ENCODE peak calls at places on chromosomes 4 and X, in four cellular contexts. Q is PC-3, R is tibial artery, X is HL-60. V is an unnamed sample.

GRCh38 chrX:43962636-43963035 is 10.6 kb downstream of the NDP start:
- DNase-seq in Q (no peak), R (no peak), X (no peak), V (no peak)

GRCh38 chrX:107676559-107677378 is 48.5 kb downstream of the PRPS1 start:
- DNase-seq in Q (peak; percentile 80), R (peak; percentile 96), X (no peak), V (peak; percentile 91)

GRCh38 chrX:94053575-94053974 is 379.6 kb downstream of the FAM133A start:
- DNase-seq in Q (peak; percentile 45), R (no peak), X (no peak), V (no peak)

GRCh38 chrX:38879631-38880220 is 78.5 kb downstream of the MID1IP1 start:
- DNase-seq in Q (peak; percentile 66), R (no peak), X (peak; percentile 30), V (no peak)

GRCh38 chr4:101345271-101345595 is 2.1 kb downstream of the PPP3CA start:
- DNase-seq in Q (no peak), R (no peak), X (peak; percentile 11), V (no peak)

GRCh38 chrX:64350047-64350446 is 45.2 kb downstream of the MTMR8 start:
- DNase-seq in Q (no peak), R (no peak), X (no peak), V (no peak)

GRCh38 chrX:49177338-49177833 is 5.7 kb downstream of the PLP2 start:
- DNase-seq in Q (no peak), R (no peak), X (no peak), V (no peak)

GRCh38 chr4:6200922-6201362 is 593 bp upstream of the JAKMIP1 start:
- DNase-seq in Q (peak; percentile 76), R (no peak), X (no peak), V (no peak)

GRCh38 chr4:67134616-67135015 is 410.7 kb downstream of the CENPC start:
- DNase-seq in Q (no peak), R (no peak), X (no peak), V (no peak)

GRCh38 chrX:46627044-46627443 is 53.5 kb downstream of the CHST7 start:
- DNase-seq in Q (no peak), R (no peak), X (no peak), V (no peak)

GRCh38 chrX:44216171-44216570 is 127.3 kb downstream of the EFHC2 start:
- DNase-seq in Q (no peak), R (no peak), X (no peak), V (no peak)

GRCh38 chr4:159366966-159367365 is 264.1 kb downstream of the RAPGEF2 start:
- DNase-seq in Q (peak; percentile 27), R (no peak), X (no peak), V (no peak)

GRCh38 chrX:43845776-43846175 is 36.5 kb downstream of the MAOB start:
- DNase-seq in Q (no peak), R (no peak), X (no peak), V (no peak)

GRCh38 chr4:102324725-102325124 is 20.6 kb downstream of the SLC39A8 start:
- DNase-seq in Q (no peak), R (no peak), X (no peak), V (no peak)

GRCh38 chr4:74682567-74683359 is 111.6 kb downstream of the BTC start:
- DNase-seq in Q (peak; percentile 92), R (no peak), X (no peak), V (no peak)

GRCh38 chr4:170875868-170876267 is 786.1 kb upstream of the AADAT start:
- DNase-seq in Q (peak; percentile 27), R (no peak), X (no peak), V (no peak)

GRCh38 chr4:84995386-84995785 is 28.9 kb upstream of the WDFY3 start:
- DNase-seq in Q (no peak), R (no peak), X (no peak), V (no peak)

GRCh38 chrX:108348525-108348924 is 89.7 kb downstream of the COL4A6 start:
- DNase-seq in Q (no peak), R (no peak), X (no peak), V (no peak)

GRCh38 chrX:85941275-85941674 is 106.1 kb downstream of the CHM start:
- DNase-seq in Q (no peak), R (no peak), X (no peak), V (no peak)

GRCh38 chrX:41027388-41027787 is 57.9 kb upstream of the USP9X start:
- DNase-seq in Q (peak; percentile 54), R (no peak), X (no peak), V (no peak)

GRCh38 chr4:52889778-52890400 is 27.8 kb downstream of the RASL11B start:
- DNase-seq in Q (peak; percentile 22), R (no peak), X (no peak), V (no peak)

GRCh38 chr4:167232805-167233522 is 1.3 kb downstream of the SPOCK3 start:
- DNase-seq in Q (no peak), R (no peak), X (no peak), V (no peak)

GRCh38 chrX:11908371-11908770 is 150.3 kb downstream of the MSL3 start:
- DNase-seq in Q (peak; percentile 63), R (no peak), X (no peak), V (no peak)

GRCh38 chr4:23455482-23455881 is 434.4 kb downstream of the PPARGC1A start:
- DNase-seq in Q (peak; percentile 15), R (no peak), X (no peak), V (no peak)

GRCh38 chr4:150784305-150784704 is 202.4 kb downstream of the MAB21L2 start:
- DNase-seq in Q (no peak), R (no peak), X (no peak), V (no peak)

GRCh38 chr4:76316131-76316530 is 9.6 kb downstream of the STBD1 start:
- DNase-seq in Q (no peak), R (no peak), X (no peak), V (no peak)

GRCh38 chrX:101385795-101386541 is at the start of gene BTK:
- DNase-seq in Q (no peak), R (no peak), X (peak; percentile 61), V (no peak)

GRCh38 chr4:137663376-137664054 is 131.2 kb upstream of the PCDH18 start:
- DNase-seq in Q (no peak), R (no peak), X (no peak), V (no peak)

GRCh38 chrX:8273451-8273894 is 102.4 kb upstream of the VCX2 start:
- DNase-seq in Q (peak; percentile 74), R (no peak), X (no peak), V (no peak)

GRCh38 chr4:1984406-1985191 is 24.2 kb downstream of the NELFA start:
- DNase-seq in Q (no peak), R (no peak), X (no peak), V (no peak)

GRCh38 chr4:1985780-1986577 is 22.8 kb downstream of the NELFA start:
- DNase-seq in Q (no peak), R (no peak), X (no peak), V (no peak)

GRCh38 chr4:1983846-1984405 is 24.8 kb downstream of the NELFA start:
- DNase-seq in Q (no peak), R (no peak), X (no peak), V (no peak)

GRCh38 chr4:1986578-1987210 is 22.1 kb downstream of the NELFA start:
- DNase-seq in Q (no peak), R (no peak), X (no peak), V (no peak)

DNA sequence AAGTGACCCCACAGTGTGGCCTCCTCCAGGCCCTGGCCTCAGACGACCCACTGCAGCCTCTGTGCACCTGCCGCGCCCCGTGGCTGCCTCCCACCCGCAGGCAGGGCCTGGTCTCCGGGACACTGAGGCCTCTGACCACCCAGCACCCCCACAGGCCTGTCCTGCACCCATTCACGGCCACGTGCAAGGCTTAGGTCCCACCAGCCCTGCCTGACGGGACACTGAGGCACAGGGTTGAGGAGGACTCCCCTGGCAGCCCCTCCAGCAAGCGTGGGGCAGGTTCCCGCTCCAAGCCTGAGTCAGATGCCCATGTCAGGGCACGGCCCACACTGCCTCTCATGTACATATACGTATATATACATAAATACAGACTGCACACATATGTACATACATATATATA is 23.5 kb downstream of the NELFA start:
- DNase-seq in Q (no peak), R (no peak), X (no peak), V (no peak)
- TF ChIP-seq CTCF in Q (no peak), R (no peak), X (no peak), V (no peak)

GRCh38 chr4:24795666-24796381 is 451 bp downstream of the SOD3 start:
- DNase-seq in Q (no peak), R (no peak), X (no peak), V (peak; percentile 58)
- H3K4me3 ChIP-seq in Q (peak overlapping the region; percentile 63), R (peak overlapping the region; percentile 47), X (no peak overlapping the region), V (peak overlapping the region; percentile 46)

GRCh38 chr4:99679204-99679603 is 21.6 kb upstream of the C4orf54 start:
- DNase-seq in Q (no peak), R (no peak), X (no peak), V (no peak)
- H3K27ac ChIP-seq in Q (no peak overlapping the region), R (no peak overlapping the region), X (no peak overlapping the region), V (peak overlapping the region; percentile 2)

DNA sequence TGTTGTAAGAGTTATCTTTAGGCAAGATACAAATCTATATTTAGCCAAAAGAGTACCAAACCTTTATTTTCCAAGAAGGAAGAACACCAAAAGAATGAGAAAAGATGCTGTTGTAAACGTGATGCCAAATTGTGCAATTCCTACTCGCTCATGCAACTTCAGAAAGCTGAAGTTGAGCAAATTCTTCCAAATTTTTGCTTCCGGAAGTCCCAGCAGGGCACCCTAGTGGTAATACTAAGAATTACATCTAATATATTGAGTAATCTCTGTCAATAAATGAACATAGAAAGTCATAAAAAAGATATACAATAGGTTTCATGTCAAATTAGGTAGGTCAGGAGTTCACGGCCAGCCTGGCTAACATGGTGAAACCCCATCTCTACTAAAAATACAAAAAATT is 36.0 kb upstream of the SMARCAD1 start:
- DNase-seq in Q (peak; percentile 15), R (no peak), X (peak; percentile 53), V (no peak)
- TF ChIP-seq CTCF in Q (peak; percentile 62), R (no peak), X (peak; percentile 16), V (no peak)

V was measured in right atrium auricular region.